ENCODE peak calls at places on chromosomes 3 and 15, in nine cellular contexts. One of them, this sample, is unnamed.

GRCh38 chr3:18725668-18726407 is 300.7 kb upstream of the SATB1 start:
- DNase-seq in AG04450: no peak
- DNase-seq in OCI-LY7: no peak
- DNase-seq in astrocyte of the spinal cord: no peak
- DNase-seq in right lobe of liver: no peak
- DNase-seq in endothelial cell of umbilical vein: no peak
- DNase-seq in heart left ventricle: no peak
- DNase-seq in endodermal cell: no peak
- DNase-seq in GM23338: no peak
- DNase-seq in this sample: no peak

GRCh38 chr15:77483426-77483825 is 62.7 kb downstream of the HMG20A start:
- DNase-seq in AG04450: no peak
- DNase-seq in endothelial cell of umbilical vein: no peak
- DNase-seq in astrocyte of the spinal cord: peak
- DNase-seq in OCI-LY7: no peak
- DNase-seq in right lobe of liver: no peak
- DNase-seq in heart left ventricle: no peak
- DNase-seq in endodermal cell: no peak
- DNase-seq in GM23338: no peak
- DNase-seq in this sample: peak

GRCh38 chr3:188076176-188076575 is 77.8 kb upstream of the LPP start:
- DNase-seq in astrocyte of the spinal cord: no peak
- DNase-seq in GM23338: no peak
- DNase-seq in OCI-LY7: no peak
- DNase-seq in right lobe of liver: no peak
- DNase-seq in heart left ventricle: peak
- DNase-seq in endodermal cell: no peak
- DNase-seq in endothelial cell of umbilical vein: no peak
- DNase-seq in AG04450: no peak
- DNase-seq in this sample: no peak

GRCh38 chr3:184531580-184532290 is 29.9 kb upstream of the EPHB3 start:
- DNase-seq in endodermal cell: peak
- DNase-seq in astrocyte of the spinal cord: no peak
- DNase-seq in endothelial cell of umbilical vein: peak
- DNase-seq in OCI-LY7: no peak
- DNase-seq in right lobe of liver: peak
- DNase-seq in AG04450: no peak
- DNase-seq in heart left ventricle: no peak
- DNase-seq in GM23338: no peak
- DNase-seq in this sample: no peak

GRCh38 chr15:48440084-48440483 is 108.9 kb downstream of the DUT start:
- DNase-seq in right lobe of liver: no peak
- DNase-seq in endodermal cell: peak
- DNase-seq in AG04450: peak
- DNase-seq in endothelial cell of umbilical vein: no peak
- DNase-seq in OCI-LY7: no peak
- DNase-seq in astrocyte of the spinal cord: peak
- DNase-seq in heart left ventricle: peak
- DNase-seq in GM23338: peak
- DNase-seq in this sample: peak

GRCh38 chr3:43695443-43695842 is 4.7 kb downstream of the ABHD5 start:
- DNase-seq in right lobe of liver: no peak
- DNase-seq in endothelial cell of umbilical vein: no peak
- DNase-seq in astrocyte of the spinal cord: peak
- DNase-seq in OCI-LY7: no peak
- DNase-seq in AG04450: peak
- DNase-seq in heart left ventricle: no peak
- DNase-seq in endodermal cell: no peak
- DNase-seq in GM23338: no peak
- DNase-seq in this sample: no peak

GRCh38 chr3:8500208-8500961 is 1.2 kb upstream of the LMCD1 start:
- DNase-seq in astrocyte of the spinal cord: peak
- DNase-seq in GM23338: peak
- DNase-seq in endodermal cell: peak
- DNase-seq in heart left ventricle: no peak
- DNase-seq in OCI-LY7: no peak
- DNase-seq in AG04450: peak
- DNase-seq in endothelial cell of umbilical vein: peak
- DNase-seq in right lobe of liver: no peak
- DNase-seq in this sample: no peak

GRCh38 chr3:151880326-151880725 is 6.9 kb downstream of the SUCNR1 start:
- DNase-seq in endothelial cell of umbilical vein: no peak
- DNase-seq in right lobe of liver: no peak
- DNase-seq in endodermal cell: no peak
- DNase-seq in heart left ventricle: no peak
- DNase-seq in OCI-LY7: no peak
- DNase-seq in GM23338: no peak
- DNase-seq in astrocyte of the spinal cord: no peak
- DNase-seq in AG04450: no peak
- DNase-seq in this sample: no peak

GRCh38 chr15:40929730-40930429 is 740 bp downstream of the DLL4 start:
- DNase-seq in heart left ventricle: peak
- DNase-seq in GM23338: peak
- DNase-seq in AG04450: no peak
- DNase-seq in endodermal cell: peak
- DNase-seq in right lobe of liver: no peak
- DNase-seq in endothelial cell of umbilical vein: peak
- DNase-seq in OCI-LY7: no peak
- DNase-seq in astrocyte of the spinal cord: peak
- DNase-seq in this sample: peak

GRCh38 chr15:40932146-40932545 is 3.0 kb downstream of the DLL4 start:
- DNase-seq in GM23338: no peak
- DNase-seq in astrocyte of the spinal cord: no peak
- DNase-seq in right lobe of liver: no peak
- DNase-seq in endothelial cell of umbilical vein: no peak
- DNase-seq in endodermal cell: no peak
- DNase-seq in OCI-LY7: peak
- DNase-seq in heart left ventricle: no peak
- DNase-seq in AG04450: no peak
- DNase-seq in this sample: no peak

GRCh38 chr15:40930430-40931299 is 1.5 kb downstream of the DLL4 start:
- DNase-seq in endodermal cell: peak
- DNase-seq in GM23338: peak
- DNase-seq in OCI-LY7: peak
- DNase-seq in heart left ventricle: peak
- DNase-seq in astrocyte of the spinal cord: no peak
- DNase-seq in right lobe of liver: no peak
- DNase-seq in endothelial cell of umbilical vein: peak
- DNase-seq in AG04450: no peak
- DNase-seq in this sample: peak

GRCh38 chr15:40932625-40933519 is 3.7 kb downstream of the DLL4 start:
- DNase-seq in GM23338: no peak
- DNase-seq in endothelial cell of umbilical vein: no peak
- DNase-seq in OCI-LY7: no peak
- DNase-seq in heart left ventricle: no peak
- DNase-seq in AG04450: no peak
- DNase-seq in astrocyte of the spinal cord: no peak
- DNase-seq in endodermal cell: no peak
- DNase-seq in right lobe of liver: no peak
- DNase-seq in this sample: no peak

DNA sequence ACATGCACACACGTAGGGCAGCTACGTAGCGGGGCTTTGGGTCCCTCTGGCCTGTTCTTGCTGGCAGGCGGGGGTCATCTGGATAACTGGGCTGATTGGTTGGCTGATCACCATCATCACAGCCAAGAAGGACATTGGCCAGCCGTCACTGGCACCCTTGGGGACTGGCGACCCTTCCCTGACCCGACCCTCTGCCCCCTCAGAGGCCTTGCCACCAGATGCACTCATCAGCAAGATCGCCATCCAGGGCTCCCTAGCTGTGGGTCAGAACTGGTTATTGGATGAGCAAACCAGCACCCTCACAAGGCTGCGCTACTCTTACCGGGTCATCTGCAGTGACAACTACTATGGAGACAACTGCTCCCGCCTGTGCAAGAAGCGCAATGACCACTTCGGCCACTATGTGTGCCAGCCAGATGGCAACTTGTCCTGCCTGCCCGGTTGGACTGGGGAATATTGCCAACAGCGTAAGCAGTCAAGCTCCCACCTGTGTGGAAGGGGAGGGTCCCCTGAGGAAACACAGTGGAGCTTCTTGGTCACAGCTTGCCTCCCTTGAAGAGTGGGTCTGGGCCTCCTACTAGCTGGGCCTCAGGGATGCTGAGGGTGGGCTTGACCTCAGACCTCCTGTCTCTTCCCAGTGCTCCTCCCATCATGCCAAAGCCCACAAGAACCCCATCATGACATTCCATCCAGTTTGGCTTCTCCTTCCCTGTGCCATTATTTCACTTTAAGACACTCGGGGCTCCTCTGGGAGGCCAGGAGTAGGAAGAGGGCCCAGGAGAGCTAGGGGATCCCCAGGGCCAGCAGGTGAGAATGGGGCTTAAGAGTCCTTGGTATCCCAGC is 2.4 kb downstream of the DLL4 start:
- DNase-seq in endothelial cell of umbilical vein: no peak
- DNase-seq in GM23338: no peak
- DNase-seq in OCI-LY7: no peak
- DNase-seq in heart left ventricle: no peak
- DNase-seq in right lobe of liver: no peak
- DNase-seq in AG04450: no peak
- DNase-seq in endodermal cell: no peak
- DNase-seq in astrocyte of the spinal cord: no peak
- DNase-seq in this sample: no peak
- H3K4me3 ChIP-seq in endothelial cell of umbilical vein: no peak
- H3K4me3 ChIP-seq in GM23338: peak
- H3K4me3 ChIP-seq in OCI-LY7: no peak
- H3K4me3 ChIP-seq in heart left ventricle: peak
- H3K4me3 ChIP-seq in right lobe of liver: peak
- H3K4me3 ChIP-seq in AG04450: peak
- H3K4me3 ChIP-seq in endodermal cell: no peak
- H3K4me3 ChIP-seq in astrocyte of the spinal cord: no peak
- H3K4me3 ChIP-seq in this sample: no peak

GRCh38 chr3:46952813-46953212 is 23.7 kb downstream of the CCDC12 start:
- DNase-seq in right lobe of liver: no peak
- DNase-seq in endodermal cell: no peak
- DNase-seq in OCI-LY7: no peak
- DNase-seq in GM23338: no peak
- DNase-seq in endothelial cell of umbilical vein: no peak
- DNase-seq in AG04450: no peak
- DNase-seq in astrocyte of the spinal cord: no peak
- DNase-seq in heart left ventricle: no peak
- DNase-seq in this sample: no peak

GRCh38 chr3:46948830-46949671 is 27.5 kb downstream of the CCDC12 start:
- DNase-seq in GM23338: peak
- DNase-seq in AG04450: no peak
- DNase-seq in endodermal cell: no peak
- DNase-seq in heart left ventricle: peak
- DNase-seq in right lobe of liver: peak
- DNase-seq in endothelial cell of umbilical vein: no peak
- DNase-seq in astrocyte of the spinal cord: no peak
- DNase-seq in OCI-LY7: no peak
- DNase-seq in this sample: no peak

GRCh38 chr3:46947981-46948791 is 28.4 kb downstream of the CCDC12 start:
- DNase-seq in endothelial cell of umbilical vein: peak
- DNase-seq in OCI-LY7: no peak
- DNase-seq in right lobe of liver: peak
- DNase-seq in endodermal cell: peak
- DNase-seq in astrocyte of the spinal cord: no peak
- DNase-seq in AG04450: no peak
- DNase-seq in GM23338: no peak
- DNase-seq in heart left ventricle: peak
- DNase-seq in this sample: no peak

GRCh38 chr3:46950177-46950576 is 26.4 kb downstream of the CCDC12 start:
- DNase-seq in heart left ventricle: no peak
- DNase-seq in right lobe of liver: no peak
- DNase-seq in AG04450: no peak
- DNase-seq in astrocyte of the spinal cord: no peak
- DNase-seq in endodermal cell: no peak
- DNase-seq in OCI-LY7: no peak
- DNase-seq in GM23338: no peak
- DNase-seq in endothelial cell of umbilical vein: no peak
- DNase-seq in this sample: no peak

DNA sequence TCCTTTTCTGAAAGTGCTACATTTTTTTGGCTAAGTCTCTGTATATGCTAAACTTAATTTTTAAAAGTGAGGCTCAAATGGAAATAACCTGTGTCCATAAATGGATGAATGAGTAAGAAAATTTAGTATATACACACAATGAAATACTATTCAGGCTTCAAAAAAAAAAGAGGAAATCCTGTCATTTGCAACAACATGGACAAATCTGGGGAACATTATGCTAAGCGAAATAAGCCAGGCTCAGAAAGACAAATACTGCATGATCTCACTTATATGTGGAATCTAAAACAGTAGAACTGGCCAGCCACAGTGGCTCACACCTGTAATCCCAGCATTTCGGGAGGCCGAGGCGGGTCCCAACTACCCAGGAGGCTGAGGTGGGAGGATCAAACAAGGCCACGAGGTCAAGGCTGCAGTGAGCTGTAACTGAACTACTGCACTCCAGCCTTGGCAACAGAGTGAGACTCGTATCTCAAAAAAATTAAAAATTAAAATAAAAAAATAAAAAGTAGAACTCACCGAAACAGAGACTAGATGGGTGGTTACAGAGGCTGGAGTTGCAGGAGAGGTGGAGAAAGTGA is 25.8 kb downstream of the CCDC12 start:
- DNase-seq in astrocyte of the spinal cord: no peak
- DNase-seq in OCI-LY7: no peak
- DNase-seq in endothelial cell of umbilical vein: peak
- DNase-seq in heart left ventricle: no peak
- DNase-seq in GM23338: no peak
- DNase-seq in endodermal cell: no peak
- DNase-seq in right lobe of liver: no peak
- DNase-seq in AG04450: no peak
- DNase-seq in this sample: no peak
- H3K4me3 ChIP-seq in astrocyte of the spinal cord: no peak
- H3K4me3 ChIP-seq in OCI-LY7: no peak
- H3K4me3 ChIP-seq in endothelial cell of umbilical vein: no peak
- H3K4me3 ChIP-seq in heart left ventricle: no peak
- H3K4me3 ChIP-seq in GM23338: no peak
- H3K4me3 ChIP-seq in endodermal cell: no peak
- H3K4me3 ChIP-seq in right lobe of liver: no peak
- H3K4me3 ChIP-seq in AG04450: no peak
- H3K4me3 ChIP-seq in this sample: no peak

DNA sequence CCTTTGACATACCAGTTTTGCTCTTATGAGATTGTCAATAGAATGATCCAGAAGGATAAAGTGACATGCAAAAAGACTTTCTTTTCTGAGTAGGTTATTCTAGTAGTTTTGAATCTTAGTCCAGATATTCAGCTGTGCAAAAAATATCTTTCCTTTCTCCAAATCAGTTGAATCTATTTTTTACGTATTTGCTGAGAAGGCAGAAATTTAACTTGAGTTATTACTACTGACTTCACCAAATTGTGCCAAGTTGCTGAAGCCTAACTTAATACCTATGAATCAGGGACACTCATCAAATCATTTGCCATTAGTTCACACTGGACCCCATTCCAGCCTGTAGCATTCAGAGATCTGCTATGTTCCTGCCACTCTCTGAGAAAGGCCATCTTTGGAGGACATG is 215.6 kb downstream of the EPHA6 start:
- DNase-seq in AG04450: no peak
- DNase-seq in GM23338: no peak
- DNase-seq in OCI-LY7: no peak
- DNase-seq in endodermal cell: no peak
- DNase-seq in heart left ventricle: no peak
- DNase-seq in endothelial cell of umbilical vein: no peak
- DNase-seq in right lobe of liver: no peak
- DNase-seq in astrocyte of the spinal cord: no peak
- DNase-seq in this sample: no peak
- H3K4me3 ChIP-seq in AG04450: no peak
- H3K4me3 ChIP-seq in GM23338: no peak
- H3K4me3 ChIP-seq in OCI-LY7: no peak
- H3K4me3 ChIP-seq in endodermal cell: no peak
- H3K4me3 ChIP-seq in heart left ventricle: no peak
- H3K4me3 ChIP-seq in endothelial cell of umbilical vein: no peak
- H3K4me3 ChIP-seq in right lobe of liver: no peak
- H3K4me3 ChIP-seq in astrocyte of the spinal cord: no peak
- H3K4me3 ChIP-seq in this sample: no peak

DNA sequence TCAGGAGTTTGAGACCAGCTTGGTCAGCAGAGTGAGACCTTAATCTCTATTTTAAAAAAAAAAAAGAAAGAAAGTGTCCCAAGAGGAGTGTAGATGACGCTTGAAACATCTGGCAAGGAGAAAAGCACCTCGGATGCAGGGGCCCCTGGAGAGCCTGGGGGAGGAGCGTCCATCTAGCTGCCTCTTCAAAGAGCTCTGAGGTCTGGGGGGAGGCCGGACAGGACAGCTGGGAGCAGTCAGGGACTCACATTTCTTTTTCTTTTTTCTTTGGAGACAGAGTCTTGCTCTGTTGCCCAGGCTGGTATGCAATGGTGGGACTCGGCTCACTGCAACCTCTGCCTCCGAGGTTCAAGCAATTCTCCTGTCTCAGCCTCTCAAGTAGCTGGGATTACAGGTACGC is 3.3 kb upstream of the IDH2 start:
- DNase-seq in endodermal cell: no peak
- DNase-seq in OCI-LY7: no peak
- DNase-seq in GM23338: no peak
- DNase-seq in endothelial cell of umbilical vein: no peak
- DNase-seq in heart left ventricle: no peak
- DNase-seq in AG04450: no peak
- DNase-seq in astrocyte of the spinal cord: no peak
- DNase-seq in right lobe of liver: no peak
- DNase-seq in this sample: no peak
- H3K4me3 ChIP-seq in endodermal cell: no peak
- H3K4me3 ChIP-seq in OCI-LY7: no peak
- H3K4me3 ChIP-seq in GM23338: no peak
- H3K4me3 ChIP-seq in endothelial cell of umbilical vein: no peak
- H3K4me3 ChIP-seq in heart left ventricle: no peak
- H3K4me3 ChIP-seq in AG04450: no peak
- H3K4me3 ChIP-seq in astrocyte of the spinal cord: no peak
- H3K4me3 ChIP-seq in right lobe of liver: no peak
- H3K4me3 ChIP-seq in this sample: no peak

This sample was measured in H7.